ENCODE peak calls at places on chromosomes 12 and 14, in seven cellular contexts. Q is cardiac muscle cell, W is BJ, K is Calu3, M is choroid plexus epithelial cell, P is left lung, J is psoas muscle. G is an unnamed sample.

GRCh38 chr12:29073631-29074239 is 75.3 kb upstream of the FAR2 start:
- DNase-seq in M (peak), Q (peak), P (no peak), K (peak), W (no peak), J (no peak), G (peak)

GRCh38 chr14:57983235-57983634 is 117.3 kb upstream of the SLC35F4 start:
- DNase-seq in J (no peak), K (no peak), Q (no peak), W (no peak), P (no peak), M (no peak), G (no peak)

GRCh38 chr14:54420478-54421116 is 20.6 kb downstream of the CNIH1 start:
- DNase-seq in Q (peak), K (peak), M (peak), P (no peak), W (no peak), J (no peak), G (peak)

GRCh38 chr14:96421236-96421635 is 29.3 kb downstream of the AK7 start:
- DNase-seq in W (no peak), K (no peak), P (no peak), Q (no peak), J (no peak), M (no peak), G (no peak)

GRCh38 chr14:64722842-64723447 is 18.7 kb downstream of the PLEKHG3 start:
- DNase-seq in W (no peak), Q (no peak), P (no peak), K (no peak), M (no peak), J (no peak), G (peak)

GRCh38 chr12:106919910-106920544 is 35.7 kb upstream of the TMEM263 start:
- DNase-seq in W (no peak), P (no peak), Q (peak), J (no peak), K (peak), M (peak), G (peak)

GRCh38 chr14:104633276-104633861 is 28.8 kb upstream of the TMEM179 start:
- DNase-seq in W (no peak), K (no peak), P (no peak), J (no peak), Q (no peak), M (no peak), G (no peak)

GRCh38 chr12:54471793-54472192 is 1.6 kb downstream of the GTSF1 start:
- DNase-seq in J (no peak), K (no peak), Q (no peak), P (no peak), M (no peak), W (no peak), G (no peak)

GRCh38 chr12:26471560-26471959 is 276.2 kb downstream of the SSPN start:
- DNase-seq in K (no peak), M (peak), J (no peak), P (peak), W (no peak), Q (no peak), G (no peak)

GRCh38 chr12:81896771-81897170 is 137.6 kb upstream of the PPFIA2 start:
- DNase-seq in J (no peak), W (no peak), Q (peak), P (no peak), K (no peak), M (peak), G (no peak)

DNA sequence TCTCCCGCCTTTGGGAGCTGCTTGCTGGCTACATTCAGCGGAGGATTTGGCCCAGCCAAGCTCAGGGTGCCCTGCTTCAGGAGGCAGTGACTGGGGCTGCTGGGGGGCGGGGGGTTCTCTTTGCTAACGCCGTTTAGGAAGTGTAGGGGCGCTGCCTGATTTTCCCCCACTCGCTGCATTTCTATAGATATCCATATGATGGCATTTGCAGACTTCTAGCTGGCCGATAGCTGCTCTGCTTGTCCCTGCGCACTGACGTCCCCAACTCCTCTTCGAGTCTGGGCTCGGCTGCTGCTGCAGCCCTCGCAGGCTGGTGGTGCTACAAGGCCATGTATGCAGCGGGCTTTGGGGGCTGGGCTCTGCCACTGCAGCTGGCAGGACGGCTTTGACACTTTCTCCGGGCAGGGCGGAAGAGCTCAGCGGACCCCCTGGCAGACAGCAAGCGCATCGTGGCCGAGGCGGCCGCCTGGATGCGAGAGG is 3.1 kb downstream of the LRFN5 start:
- DNase-seq in K (no peak), J (peak), Q (peak), M (peak), W (no peak), P (no peak), G (no peak)
- TF ChIP-seq CTCF in K (no peak), J (no peak), Q (peak), M (peak), W (no peak), P (no peak), G (no peak)

DNA sequence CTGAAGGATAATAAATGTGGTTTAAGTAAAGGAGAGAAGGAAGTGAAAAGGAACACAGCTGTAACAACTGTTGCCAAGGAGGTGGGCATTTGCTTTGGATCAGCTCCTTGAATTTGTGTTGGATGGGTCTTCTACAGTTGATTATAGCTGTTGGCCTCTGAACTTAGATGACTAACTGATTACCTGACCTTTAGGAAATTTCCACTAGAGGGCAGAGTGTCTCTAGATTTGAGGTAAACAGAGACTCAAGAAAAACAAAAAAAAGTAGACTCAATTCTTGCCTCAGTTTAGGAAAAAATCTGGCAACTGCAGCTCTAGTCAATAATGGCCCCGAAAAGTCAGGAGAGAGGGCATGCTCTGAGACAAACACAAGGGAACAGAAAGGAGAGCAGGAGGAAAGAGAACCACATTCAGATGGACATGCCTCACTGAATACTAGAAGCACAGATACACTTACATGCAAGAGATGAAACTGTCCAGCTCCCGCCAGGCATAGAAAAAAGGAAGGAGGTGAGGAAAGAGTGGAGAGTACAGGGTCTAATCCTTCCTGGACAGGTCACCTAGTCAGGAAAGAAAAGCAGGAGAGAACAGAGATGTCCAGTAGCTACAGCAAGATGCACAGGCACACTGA is 20.6 kb downstream of the COX14 start:
- DNase-seq in W (no peak), M (peak), K (no peak), Q (peak), J (no peak), P (no peak), G (peak)
- TF ChIP-seq CTCF in W (no peak), M (peak), K (peak), Q (peak), J (peak), P (peak), G (peak)

GRCh38 chr12:120639771-120640721 is at the start of gene CABP1:
- DNase-seq in W (no peak), J (no peak), K (peak), P (no peak), Q (peak), M (no peak), G (no peak)
- TF ChIP-seq CTCF in W (peak), J (no peak), K (peak), P (no peak), Q (no peak), M (peak), G (no peak)

DNA sequence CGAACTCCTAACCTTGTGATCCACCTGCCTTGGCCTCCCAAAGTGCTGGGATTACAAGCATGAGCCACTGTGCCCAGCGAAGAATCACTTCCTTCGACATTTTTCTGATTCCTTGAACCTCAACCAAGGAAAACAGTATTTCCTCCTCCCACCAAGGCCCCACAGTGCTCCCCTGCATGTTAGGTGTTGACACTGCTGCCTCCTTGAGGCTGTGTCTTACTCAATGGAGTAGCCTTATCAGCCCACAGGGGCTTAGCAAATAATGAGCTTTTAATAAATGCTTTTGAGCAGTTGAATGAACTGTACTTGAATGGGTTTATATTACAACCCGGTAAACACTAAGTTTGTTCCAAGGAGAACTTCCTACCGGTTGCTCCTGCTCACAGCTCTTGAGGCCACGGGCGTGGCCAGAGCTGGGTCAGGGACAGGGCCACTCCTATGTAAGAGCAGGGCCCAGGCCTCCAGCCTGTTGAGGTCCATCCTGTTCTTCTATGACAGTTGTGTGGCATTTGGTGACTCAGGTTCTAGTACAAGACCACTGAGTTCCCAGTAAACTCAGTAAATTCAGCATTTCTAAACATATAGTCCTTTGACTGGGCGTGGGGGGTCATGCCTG is 36.8 kb upstream of the TUBA1A start:
- DNase-seq in K (no peak), P (peak), J (no peak), M (peak), W (no peak), Q (no peak), G (peak)
- TF ChIP-seq CTCF in K (no peak), P (no peak), J (peak), M (peak), W (no peak), Q (peak), G (no peak)

GRCh38 chr14:30521899-30522736 is 36.8 kb upstream of the G2E3 start:
- DNase-seq in K (no peak), W (no peak), P (no peak), Q (peak), J (no peak), M (peak), G (peak)
- TF ChIP-seq CTCF in K (peak), W (peak), P (peak), Q (peak), J (peak), M (peak), G (peak)

GRCh38 chr12:90102957-90103652 is 394.5 kb upstream of the ATP2B1 start:
- DNase-seq in W (no peak), K (peak), J (no peak), Q (peak), P (no peak), M (peak), G (peak)
- TF ChIP-seq CTCF in W (peak), K (peak), J (peak), Q (peak), P (peak), M (peak), G (peak)

DNA sequence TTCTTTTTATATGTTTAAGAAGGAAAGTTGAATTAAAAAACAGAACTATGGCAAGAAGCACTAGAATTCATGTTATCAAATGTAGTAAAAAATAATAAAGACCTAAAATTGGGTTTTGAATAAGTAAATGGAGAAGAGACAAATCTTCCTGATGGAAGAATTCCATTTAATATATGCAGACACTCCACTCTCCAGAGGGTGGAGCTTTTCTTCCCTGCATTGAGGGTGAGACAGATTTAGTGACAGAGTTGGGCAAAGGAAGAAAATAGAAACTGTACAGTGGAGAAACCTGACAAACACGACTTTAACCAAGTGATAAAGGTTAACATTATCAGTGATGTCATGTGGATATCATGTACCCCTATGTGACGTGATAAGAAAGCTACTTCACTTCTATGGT is 217.6 kb downstream of the PRKD1 start:
- DNase-seq in M (peak), J (no peak), Q (peak), K (peak), W (no peak), P (no peak), G (peak)
- TF ChIP-seq CTCF in M (peak), J (peak), Q (peak), K (no peak), W (peak), P (no peak), G (no peak)

DNA sequence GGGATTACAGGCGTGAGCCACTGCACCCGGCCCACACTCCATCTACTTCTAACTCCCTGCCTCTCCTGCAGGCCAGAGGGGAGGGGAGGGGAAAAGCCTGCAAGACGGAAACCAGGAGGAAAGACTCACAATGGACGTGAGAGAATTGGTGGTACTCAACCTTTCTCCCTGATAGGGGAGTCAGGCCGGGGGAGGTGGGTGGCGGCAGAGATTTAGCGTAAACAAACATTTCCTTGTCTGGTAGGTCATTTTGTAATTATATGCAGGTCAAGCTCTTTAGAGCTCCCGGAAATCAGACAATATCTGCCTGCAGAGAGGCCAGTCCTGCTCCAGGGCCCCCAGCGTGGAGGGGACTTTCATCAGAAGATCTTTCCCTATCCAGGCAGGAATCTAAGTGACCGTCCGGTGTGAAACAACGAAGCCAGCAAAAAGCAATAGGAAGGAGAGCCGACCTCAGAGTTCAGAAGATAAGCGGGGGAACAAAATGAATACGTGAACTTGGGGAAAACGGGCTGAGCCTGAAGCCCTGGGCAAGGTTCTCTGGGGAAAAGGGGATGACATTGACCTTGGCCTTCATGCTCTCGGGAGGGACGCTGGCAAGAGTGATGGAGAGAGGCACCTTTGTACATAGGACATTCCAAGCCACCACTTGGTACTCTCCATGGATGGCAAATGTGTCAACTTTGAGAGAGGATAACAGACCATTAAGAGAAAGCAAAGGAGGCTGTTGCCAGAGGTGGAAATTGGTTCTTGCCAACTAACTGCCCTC is 62.3 kb downstream of the SPRING1 start:
- DNase-seq in Q (no peak), P (no peak), W (no peak), M (no peak), K (no peak), J (no peak), G (no peak)
- TF ChIP-seq CTCF in Q (no peak), P (no peak), W (no peak), M (no peak), K (no peak), J (no peak), G (no peak)

G was measured in MCF 10A.